ENCODE peak calls at places on chromosomes 7 and 10, in nine cellular contexts. Z, L, X, Y, E, H, U, D and F are unnamed samples.

GRCh38 chr10:132418520-132419416 is 21.8 kb downstream of the PWWP2B start:
- DNase-seq in U (peak), H (no peak), D (no peak), Z (no peak), L (no peak), X (no peak), Y (no peak), E (no peak), F (peak)

GRCh38 chr10:58675321-58675720 is 162.6 kb downstream of the BICC1 start:
- DNase-seq in L (no peak), E (no peak), U (no peak), X (no peak), Z (no peak), H (no peak), Y (no peak), D (no peak), F (no peak)

GRCh38 chr10:11141571-11142091 is 124.0 kb downstream of the CELF2 start:
- DNase-seq in Y (no peak), L (no peak), Z (peak), U (no peak), X (no peak), H (no peak), E (no peak), D (no peak), F (no peak)

GRCh38 chr7:108094375-108094774 is 35.8 kb downstream of the LAMB4 start:
- DNase-seq in D (no peak), U (no peak), H (no peak), X (no peak), E (no peak), L (no peak), Y (no peak), Z (no peak), F (no peak)

GRCh38 chr10:97016728-97017473 is 168.9 kb downstream of the SLIT1 start:
- DNase-seq in X (no peak), Z (peak), E (peak), L (peak), H (peak), D (no peak), U (no peak), Y (peak), F (no peak)

GRCh38 chr10:641149-642010 is 48.1 kb downstream of the DIP2C start:
- DNase-seq in E (no peak), Y (no peak), H (no peak), Z (no peak), X (no peak), U (no peak), L (no peak), D (no peak), F (no peak)

GRCh38 chr7:104943502-104944343 is 70.3 kb upstream of the KMT2E start:
- DNase-seq in E (peak), Z (peak), U (peak), H (peak), L (peak), X (no peak), Y (peak), D (peak), F (no peak)

GRCh38 chr10:116910924-116911323 is 61.6 kb downstream of the ENO4 start:
- DNase-seq in E (no peak), Y (no peak), X (no peak), U (no peak), D (no peak), Z (no peak), H (no peak), L (no peak), F (no peak)

GRCh38 chr7:44225566-44226395 is 25.0 kb downstream of the YKT6 start:
- DNase-seq in E (no peak), X (no peak), D (no peak), Z (no peak), L (no peak), Y (no peak), H (no peak), U (no peak), F (no peak)

GRCh38 chr10:131514454-131514853 is 202.9 kb upstream of the TCERG1L start:
- DNase-seq in Z (no peak), D (no peak), L (no peak), U (no peak), X (no peak), E (no peak), Y (no peak), H (no peak), F (no peak)

GRCh38 chr10:9745158-9745557 is 1272.5 kb upstream of the CELF2 start:
- DNase-seq in E (no peak), U (no peak), X (no peak), D (no peak), L (no peak), Z (no peak), H (no peak), Y (no peak), F (no peak)

GRCh38 chr10:133067152-133068090 is 20.3 kb upstream of the ADGRA1 start:
- DNase-seq in Y (no peak), H (no peak), Z (no peak), D (no peak), X (no peak), U (no peak), E (no peak), L (no peak), F (no peak)

GRCh38 chr7:28483868-28484267 is 71.5 kb downstream of the CREB5 start:
- DNase-seq in H (no peak), Z (no peak), E (no peak), Y (no peak), X (no peak), L (no peak), U (no peak), D (no peak), F (no peak)

GRCh38 chr10:91616124-91616523 is 16.7 kb downstream of the PPP1R3C start:
- DNase-seq in H (no peak), U (no peak), E (no peak), D (no peak), X (no peak), L (no peak), Y (no peak), Z (no peak), F (no peak)

GRCh38 chr7:99868246-99868645 is 8.6 kb downstream of the OR2AE1 start:
- DNase-seq in Y (no peak), X (no peak), U (no peak), Z (no peak), D (no peak), H (no peak), E (no peak), L (no peak), F (no peak)

GRCh38 chr7:24304494-24305095 is 20.6 kb downstream of the NPY start:
- DNase-seq in H (no peak), Y (no peak), U (no peak), Z (no peak), E (no peak), L (no peak), X (peak), D (no peak), F (no peak)

GRCh38 chr10:95260909-95261552 is 29.8 kb downstream of the PDLIM1 start:
- DNase-seq in U (no peak), Y (no peak), E (no peak), X (no peak), H (no peak), L (no peak), D (no peak), Z (no peak), F (no peak)

GRCh38 chr7:150814328-150815001 is 13.9 kb downstream of the TMEM176A start:
- DNase-seq in Z (no peak), D (no peak), U (no peak), X (no peak), L (no peak), E (no peak), H (no peak), Y (no peak), F (no peak)

GRCh38 chr7:92976931-92977330 is 140.6 kb upstream of the CDK6 start:
- DNase-seq in E (no peak), H (no peak), X (no peak), U (no peak), D (no peak), Y (no peak), Z (no peak), L (no peak), F (no peak)

GRCh38 chr7:96596120-96596826 is 113.4 kb downstream of the SEM1 start:
- DNase-seq in U (no peak), Z (peak), D (no peak), E (no peak), Y (no peak), L (no peak), X (peak), H (no peak), F (peak)

GRCh38 chr7:1646391-1646790 is 23.7 kb upstream of the ELFN1 start:
- DNase-seq in H (no peak), Y (no peak), X (no peak), E (no peak), D (no peak), L (no peak), U (peak), Z (no peak), F (no peak)

GRCh38 chr10:49612513-49613159 is 1.2 kb upstream of the CHAT start:
- DNase-seq in U (no peak), H (no peak), E (peak), L (no peak), D (no peak), Y (no peak), Z (no peak), X (no peak), F (no peak)

GRCh38 chr7:113216038-113216437 is 97.7 kb upstream of the SMIM30 start:
- DNase-seq in Y (no peak), Z (no peak), X (no peak), D (no peak), H (no peak), E (no peak), U (no peak), L (no peak), F (no peak)

GRCh38 chr10:78712147-78712546 is 356.6 kb upstream of the ZMIZ1 start:
- DNase-seq in Z (no peak), L (no peak), H (no peak), X (no peak), E (no peak), U (peak), Y (no peak), D (no peak), F (no peak)

GRCh38 chr7:7639421-7639820 is 1.1 kb upstream of the UMAD1 start:
- DNase-seq in U (no peak), Z (no peak), E (no peak), Y (no peak), X (no peak), L (no peak), H (no peak), D (no peak), F (no peak)

GRCh38 chr7:93551063-93551895 is 23.2 kb downstream of the CALCR start:
- DNase-seq in Z (peak), H (no peak), D (no peak), Y (no peak), L (no peak), X (no peak), U (no peak), E (no peak), F (peak)

GRCh38 chr10:133142523-133143199 is 17.4 kb upstream of the KNDC1 start:
- DNase-seq in Y (no peak), L (no peak), Z (no peak), X (no peak), U (peak), H (no peak), D (no peak), E (no peak), F (no peak)

GRCh38 chr10:28730031-28730778 is 52.9 kb downstream of the BAMBI start:
- DNase-seq in H (no peak), E (no peak), X (no peak), U (no peak), L (no peak), D (no peak), Y (no peak), Z (no peak), F (no peak)

GRCh38 chr7:47720141-47720906 is 138.4 kb upstream of the TNS3 start:
- DNase-seq in D (no peak), H (no peak), E (no peak), Y (no peak), U (peak), Z (no peak), L (no peak), X (no peak), F (no peak)

GRCh38 chr10:122113161-122113944 is 124.4 kb downstream of the TACC2 start:
- DNase-seq in H (peak), L (peak), U (peak), X (no peak), E (peak), Z (no peak), Y (no peak), D (no peak), F (peak)

GRCh38 chr7:92667816-92668540 is 77.8 kb upstream of the FAM133B start:
- DNase-seq in E (no peak), X (no peak), L (no peak), H (no peak), U (no peak), Z (no peak), D (no peak), Y (no peak), F (no peak)

GRCh38 chr10:119337796-119338432 is 130.5 kb downstream of the GRK5 start:
- DNase-seq in Y (no peak), E (no peak), U (peak), Z (no peak), D (no peak), X (no peak), H (no peak), L (no peak), F (no peak)

GRCh38 chr10:28669227-28670173 is 7.8 kb upstream of the BAMBI start:
- DNase-seq in Z (no peak), L (no peak), Y (no peak), D (no peak), X (no peak), E (no peak), H (no peak), U (no peak), F (no peak)

GRCh38 chr10:127873901-127874470 is 18.8 kb downstream of the CLRN3 start:
- DNase-seq in D (no peak), H (no peak), Y (no peak), X (no peak), L (no peak), E (no peak), Z (no peak), U (no peak), F (no peak)

GRCh38 chr7:42739591-42739990 is 172.3 kb downstream of the C7orf25 start:
- DNase-seq in X (no peak), U (peak), Y (no peak), E (no peak), L (no peak), Z (no peak), H (no peak), D (no peak), F (no peak)

GRCh38 chr7:36639826-36640225 is 84.5 kb downstream of the AOAH start:
- DNase-seq in U (no peak), Z (peak), H (no peak), X (no peak), E (no peak), Y (peak), D (no peak), L (peak), F (no peak)

GRCh38 chr10:11782793-11783557 is 40.2 kb upstream of the PROSER2 start:
- DNase-seq in H (peak), U (no peak), Z (peak), E (no peak), Y (no peak), D (no peak), L (peak), X (no peak), F (peak)

GRCh38 chr10:127148933-127149220 is 47.5 kb downstream of the INSYN2A start:
- DNase-seq in Y (no peak), L (peak), E (no peak), D (no peak), X (no peak), H (no peak), U (no peak), Z (no peak), F (no peak)

GRCh38 chr10:15735766-15736165 is 16.0 kb upstream of the ITGA8 start:
- DNase-seq in X (no peak), L (no peak), H (no peak), U (peak), Y (no peak), E (no peak), Z (no peak), D (no peak), F (no peak)